ENCODE peak calls at places on chromosomes 7 and 10, in eight cellular contexts. D is B cell; E is amygdala; R is midbrain; I is activated T-cell treated with anti-CD3 and anti-CD28 coated beads, Interleukin-2, amount 50 U/mL, for 1 hour; B is stimulated activated CD8-positive, alpha-beta memory T cell treated with anti-CD3 and anti-CD28 coated beads, Interleukin-15, amount 100 ng/mL, for 24 hours; N is GM23338; V is activated naive CD8-positive, alpha-beta T cell treated with anti-CD3 and anti-CD28 coated beads for 36 hours. J is an unnamed sample.

GRCh38 chr7:144818516-144818915 is 17.3 kb downstream of the TPK1 start:
- DNase-seq in D (peak), E (no peak), R (no peak), I (peak), B (no peak), N (no peak), V (peak), J (peak)

GRCh38 chr7:4178416-4178815 is 503.7 kb upstream of the FOXK1 start:
- DNase-seq in D (no peak), E (no peak), R (no peak), I (no peak), B (no peak), N (no peak), V (no peak), J (no peak)

GRCh38 chr10:4280481-4281206 is 495.6 kb upstream of the KLF6 start:
- DNase-seq in D (no peak), E (no peak), R (no peak), I (no peak), B (no peak), N (no peak), V (no peak), J (no peak)

GRCh38 chr10:125102216-125102615 is 58.1 kb downstream of the CTBP2 start:
- DNase-seq in D (no peak), E (no peak), R (no peak), I (no peak), B (no peak), N (peak), V (no peak), J (no peak)

GRCh38 chr7:90896458-90896857 is 300.3 kb downstream of the CDK14 start:
- DNase-seq in D (no peak), E (no peak), R (no peak), I (no peak), B (no peak), N (no peak), V (no peak), J (no peak)

GRCh38 chr10:103637855-103638561 is 144.5 kb downstream of the NEURL1 start:
- DNase-seq in D (no peak), E (peak), R (peak), I (no peak), B (no peak), N (no peak), V (no peak), J (no peak)

GRCh38 chr10:70903262-70903921 is 15.0 kb upstream of the PCBD1 start:
- DNase-seq in D (peak), E (peak), R (peak), I (peak), B (no peak), N (peak), V (peak), J (peak)

GRCh38 chr7:43721193-43721806 is 8.0 kb downstream of the COA1 start:
- DNase-seq in D (peak), E (no peak), R (peak), I (no peak), B (no peak), N (peak), V (no peak), J (no peak)

GRCh38 chr7:157195868-157196267 is 57.1 kb downstream of the UBE3C start:
- DNase-seq in D (no peak), E (no peak), R (no peak), I (no peak), B (no peak), N (no peak), V (no peak), J (no peak)

GRCh38 chr10:113097046-113097415 is 147.0 kb downstream of the TCF7L2 start:
- DNase-seq in D (no peak), E (no peak), R (no peak), I (no peak), B (no peak), N (no peak), V (no peak), J (no peak)

GRCh38 chr10:92591550-92592140 is 1.3 kb upstream of the KIF11 start:
- DNase-seq in D (peak), E (peak), R (peak), I (peak), B (peak), N (peak), V (peak), J (peak)

GRCh38 chr7:8356071-8356470 is 77.3 kb upstream of the NXPH1 start:
- DNase-seq in D (no peak), E (no peak), R (no peak), I (no peak), B (no peak), N (no peak), V (no peak), J (no peak)

GRCh38 chr10:119254355-119254754 is 47.0 kb downstream of the GRK5 start:
- DNase-seq in D (no peak), E (no peak), R (no peak), I (no peak), B (no peak), N (no peak), V (no peak), J (no peak)

GRCh38 chr10:80460399-80461207 is 6.5 kb downstream of the TSPAN14 start:
- DNase-seq in D (no peak), E (no peak), R (peak), I (no peak), B (no peak), N (peak), V (no peak), J (no peak)

GRCh38 chr10:69965919-69966662 is 86.6 kb upstream of the MACROH2A2 start:
- DNase-seq in D (no peak), E (no peak), R (no peak), I (no peak), B (no peak), N (no peak), V (no peak), J (no peak)

GRCh38 chr7:37102518-37103137 is 346.0 kb downstream of the ELMO1 start:
- DNase-seq in D (no peak), E (no peak), R (no peak), I (no peak), B (no peak), N (no peak), V (no peak), J (no peak)

GRCh38 chr7:109967401-109967800 is 1123.5 kb upstream of the LRRN3 start:
- DNase-seq in D (no peak), E (no peak), R (no peak), I (no peak), B (no peak), N (no peak), V (no peak), J (no peak)

GRCh38 chr10:84237199-84238051 is 3.9 kb downstream of the LRIT1 start:
- DNase-seq in D (no peak), E (no peak), R (no peak), I (no peak), B (no peak), N (peak), V (peak), J (no peak)

GRCh38 chr10:91313761-91314520 is 93.5 kb downstream of the PCGF5 start:
- DNase-seq in D (no peak), E (peak), R (no peak), I (no peak), B (no peak), N (no peak), V (no peak), J (no peak)

GRCh38 chr10:93742633-93743349 is 14.9 kb upstream of the LGI1 start:
- DNase-seq in D (peak), E (no peak), R (no peak), I (no peak), B (no peak), N (no peak), V (no peak), J (peak)

GRCh38 chr10:132972149-132972985 is 30.0 kb upstream of the CFAP46 start:
- DNase-seq in D (no peak), E (no peak), R (no peak), I (no peak), B (no peak), N (no peak), V (no peak), J (no peak)

GRCh38 chr10:79602953-79603352 is 7.8 kb upstream of the SFTPA1 start:
- DNase-seq in D (no peak), E (no peak), R (no peak), I (no peak), B (no peak), N (peak), V (no peak), J (no peak)

GRCh38 chr10:17257466-17258321 is 29.7 kb downstream of the VIM start:
- DNase-seq in D (peak), E (peak), R (peak), I (peak), B (no peak), N (peak), V (peak), J (peak)

J was measured in GM10248.